ENCODE peak calls at places on chromosomes 12 and 14, in five cellular contexts. A is breast epithelium, E is GM23338, G is stomach, B is SK-N-SH. C is an unnamed sample.

GRCh38 chr12:104506691-104507401 is 50.1 kb downstream of the CHST11 start:
- DNase-seq in B (no peak), E (peak; percentile 63), G (no peak), A (no peak), C (no peak)

GRCh38 chr12:45713108-45713507 is 16.4 kb upstream of the ARID2 start:
- DNase-seq in B (no peak), G (no peak), E (no peak), A (no peak), C (no peak)

GRCh38 chr12:49288412-49288853 is 6.5 kb upstream of the PRPH start:
- DNase-seq in E (peak; percentile 80), G (peak; percentile 58), A (no peak), B (peak; percentile 76), C (peak; percentile 68)

GRCh38 chr12:67161322-67161918 is 107.7 kb upstream of the CAND1 start:
- DNase-seq in E (peak; percentile 76), A (no peak), G (peak; percentile 33), B (peak; percentile 11), C (no peak)

GRCh38 chr14:64401923-64402322 is 13.8 kb downstream of the MTHFD1 start:
- DNase-seq in A (no peak), E (no peak), B (no peak), G (no peak), C (no peak)

GRCh38 chr12:116601933-116602809 is 43.0 kb downstream of the MAP1LC3B2 start:
- DNase-seq in B (no peak), E (no peak), G (no peak), A (no peak), C (no peak)

GRCh38 chr14:104263671-104264358 is 125.4 kb downstream of the KIF26A start:
- DNase-seq in G (peak; percentile 20), A (no peak), B (no peak), E (no peak), C (no peak)

GRCh38 chr14:55212611-55213010 is 21.2 kb upstream of the DLGAP5 start:
- DNase-seq in A (no peak), B (no peak), G (no peak), E (no peak), C (no peak)

GRCh38 chr14:97390031-97390729 is 593.0 kb downstream of the VRK1 start:
- DNase-seq in G (no peak), E (no peak), A (no peak), B (no peak), C (peak; percentile 71)

GRCh38 chr14:96624661-96625435 is 122.7 kb downstream of the PAPOLA start:
- DNase-seq in A (no peak), B (no peak), G (no peak), E (peak; percentile 15), C (no peak)

GRCh38 chr12:100927825-100928224 is 133.2 kb downstream of the ANO4 start:
- DNase-seq in E (no peak), A (no peak), G (no peak), B (no peak), C (no peak)

GRCh38 chr12:53505555-53506449 is 1.5 kb downstream of the NPFF start:
- DNase-seq in A (no peak), G (no peak), E (no peak), B (no peak), C (peak; percentile 67)

GRCh38 chr14:93049867-93050331 is 65.8 kb downstream of the ITPK1 start:
- DNase-seq in G (peak; percentile 44), A (no peak), E (no peak), B (no peak), C (no peak)

GRCh38 chr14:30709201-30709600 is 87.1 kb downstream of the SCFD1 start:
- DNase-seq in A (no peak), E (no peak), G (no peak), B (no peak), C (no peak)
- TF ChIP-seq CTCF in A (no peak), E (no peak), G (no peak), B (no peak), C (no peak)

DNA sequence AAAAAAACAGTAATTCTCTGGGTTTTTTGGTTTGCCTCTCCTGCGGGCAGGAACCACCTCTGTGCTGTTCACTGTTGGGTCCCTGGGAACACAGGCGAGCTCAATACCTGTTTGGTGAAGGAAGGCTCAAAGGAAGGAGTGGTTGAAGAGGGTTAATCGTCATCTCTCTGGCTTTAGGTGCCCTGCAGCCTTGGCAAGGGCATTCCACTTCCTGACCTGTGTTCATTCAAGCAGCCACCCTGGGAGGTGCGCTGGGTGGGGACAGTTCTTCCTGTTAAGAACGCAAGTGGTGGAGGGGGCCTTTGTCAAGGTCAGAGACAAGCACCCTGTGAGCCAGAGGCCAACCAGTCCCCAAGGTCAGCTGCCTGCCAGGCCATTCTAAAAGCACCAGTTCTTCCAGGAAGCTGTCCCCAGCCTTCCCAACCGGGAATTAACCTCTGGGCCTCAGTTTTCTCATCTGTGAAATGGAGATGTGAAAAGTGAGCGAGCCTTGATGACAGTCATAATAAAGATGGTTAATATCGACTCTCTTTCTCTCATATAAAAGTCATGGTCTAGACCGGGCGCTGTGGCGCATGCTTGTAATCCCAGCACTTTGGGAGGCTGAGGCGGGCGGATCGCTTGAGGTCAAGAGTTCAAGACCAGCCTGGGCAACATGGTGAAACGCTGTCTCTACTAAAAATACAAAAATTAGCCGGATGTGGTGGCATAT is 6.3 kb downstream of the RHOF start:
- DNase-seq in G (peak; percentile 65), A (no peak), E (no peak), B (no peak), C (no peak)
- H3K27ac ChIP-seq in G (peak overlapping the region; percentile 75), A (no peak overlapping the region), E (no peak overlapping the region), B (no peak overlapping the region), C (no peak overlapping the region)

GRCh38 chr12:56129210-56129691 is 1.2 kb downstream of the ESYT1 start:
- DNase-seq in A (peak; percentile 66), E (peak; percentile 77), G (peak; percentile 70), B (peak; percentile 78), C (peak; percentile 88)

GRCh38 chr12:56128669-56129209 is 672 bp downstream of the ESYT1 start:
- DNase-seq in G (no peak), E (no peak), A (no peak), B (peak; percentile 53), C (peak; percentile 76)

GRCh38 chr12:56127485-56127887 is 581 bp upstream of the ESYT1 start:
- DNase-seq in G (no peak), B (no peak), A (no peak), E (no peak), C (no peak)

GRCh38 chr12:56127888-56128668 is at the start of gene ESYT1:
- DNase-seq in A (peak; percentile 99), B (peak; percentile 94), E (peak; percentile 100), G (peak; percentile 99), C (peak; percentile 100)

DNA sequence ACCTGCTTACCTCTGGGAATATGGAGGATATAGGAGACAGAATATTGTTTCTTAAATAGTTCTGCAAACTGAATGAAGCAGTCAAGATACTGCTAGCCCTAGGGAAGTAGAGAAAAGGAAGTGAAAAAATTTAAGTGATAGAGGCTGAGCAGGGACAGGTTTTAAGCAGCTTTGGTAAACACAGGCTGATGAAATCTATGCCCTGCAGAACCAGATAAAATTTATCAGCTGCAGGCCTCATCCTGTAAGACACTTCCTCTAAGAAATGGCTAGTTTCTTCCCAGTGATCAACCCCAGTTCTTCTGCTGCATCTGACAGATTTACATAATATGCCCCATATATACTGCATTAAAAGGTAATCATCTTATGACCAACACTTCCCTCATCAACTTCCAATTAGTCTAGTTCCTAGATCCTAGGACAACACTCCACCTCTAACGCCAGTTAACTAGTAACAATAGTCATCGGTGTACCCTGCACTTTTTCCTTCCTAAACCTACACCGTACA is 1.3 kb upstream of the ESYT1 start:
- DNase-seq in B (no peak), A (no peak), G (no peak), E (no peak), C (no peak)
- TF ChIP-seq POLR2AphosphoS5 in B (no peak), A (no peak), G (no peak), E (no peak), C (no peak)

GRCh38 chr12:96199465-96199864 is 5.3 kb downstream of the ELK3 start:
- DNase-seq in E (no peak), A (no peak), G (no peak), B (no peak), C (no peak)
- TF ChIP-seq CTCF in E (no peak), A (no peak), G (no peak), B (no peak), C (no peak)

GRCh38 chr12:72742560-72742959 is 470.4 kb downstream of the TRHDE start:
- DNase-seq in A (no peak), B (no peak), G (no peak), E (no peak), C (no peak)

DNA sequence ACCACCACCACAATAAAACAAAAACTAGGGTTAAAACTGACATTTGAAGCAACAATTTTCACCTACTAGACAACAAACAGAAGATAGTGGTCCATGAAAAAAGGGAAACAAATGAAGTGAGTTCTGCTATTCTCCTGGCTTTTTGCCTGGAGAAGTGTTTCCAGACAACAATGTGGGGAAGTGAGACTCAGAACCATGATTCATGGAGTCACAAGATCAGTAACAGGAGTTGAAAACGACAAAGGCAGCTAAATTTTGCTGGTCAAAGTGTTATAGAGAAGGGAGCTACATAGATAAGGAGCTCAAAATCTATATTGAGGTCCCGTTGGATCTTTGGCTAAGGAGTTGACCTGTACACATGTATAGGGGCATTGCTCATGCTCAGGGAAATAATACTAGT is 475.3 kb downstream of the TRHDE start:
- DNase-seq in E (no peak), G (no peak), A (no peak), B (no peak), C (no peak)
- H3K27ac ChIP-seq in E (no peak overlapping the region), G (no peak overlapping the region), A (no peak overlapping the region), B (no peak overlapping the region), C (peak overlapping the region; percentile 7)

GRCh38 chr12:56143870-56144269 is 8.5 kb upstream of the MYL6B start:
- DNase-seq in G (no peak), E (no peak), A (no peak), B (no peak), C (no peak)
- TF ChIP-seq POLR2AphosphoS5 in G (no peak), E (no peak), A (no peak), B (no peak), C (peak; percentile 10)